ENCODE peak calls at places on chromosomes 1 and 21, in nine cellular contexts. One of them, this sample, is unnamed. For H3K4me1, the result is how much of the 10 kb centered on the place peaks cover.

GRCh38 chr21:16241021-16241420 is 511.2 kb downstream of the USP25 start:
- DNase-seq in colonic mucosa: no peak
- DNase-seq in psoas muscle: no peak
- DNase-seq in fibroblast of lung: no peak
- DNase-seq in hepatocyte: no peak
- DNase-seq in lower lobe of right lung: no peak
- DNase-seq in cardiac muscle cell: no peak
- DNase-seq in uterus: no peak
- DNase-seq in NT2/D1: no peak
- DNase-seq in this sample: no peak

GRCh38 chr21:45954271-45954670 is 27.3 kb upstream of the COL6A1 start:
- DNase-seq in colonic mucosa: no peak
- DNase-seq in psoas muscle: no peak
- DNase-seq in fibroblast of lung: no peak
- DNase-seq in hepatocyte: peak
- DNase-seq in lower lobe of right lung: no peak
- DNase-seq in cardiac muscle cell: peak
- DNase-seq in uterus: peak
- DNase-seq in NT2/D1: no peak
- DNase-seq in this sample: no peak

GRCh38 chr1:6007318-6008083 is 15.3 kb upstream of the NPHP4 start:
- DNase-seq in colonic mucosa: no peak
- DNase-seq in psoas muscle: no peak
- DNase-seq in fibroblast of lung: peak
- DNase-seq in hepatocyte: no peak
- DNase-seq in lower lobe of right lung: peak
- DNase-seq in cardiac muscle cell: no peak
- DNase-seq in uterus: no peak
- DNase-seq in NT2/D1: no peak
- DNase-seq in this sample: no peak

GRCh38 chr1:201268604-201269151 is 14.6 kb upstream of the PKP1 start:
- DNase-seq in colonic mucosa: no peak
- DNase-seq in psoas muscle: no peak
- DNase-seq in fibroblast of lung: peak
- DNase-seq in hepatocyte: peak
- DNase-seq in lower lobe of right lung: no peak
- DNase-seq in cardiac muscle cell: peak
- DNase-seq in uterus: peak
- DNase-seq in NT2/D1: no peak
- DNase-seq in this sample: no peak

GRCh38 chr1:159877695-159878444 is 15.4 kb upstream of the VSIG8 start:
- DNase-seq in colonic mucosa: no peak
- DNase-seq in psoas muscle: no peak
- DNase-seq in fibroblast of lung: no peak
- DNase-seq in hepatocyte: no peak
- DNase-seq in lower lobe of right lung: no peak
- DNase-seq in cardiac muscle cell: no peak
- DNase-seq in uterus: no peak
- DNase-seq in NT2/D1: no peak
- DNase-seq in this sample: no peak

GRCh38 chr1:109115685-109116084 is 1.8 kb downstream of the ELAPOR1 start:
- DNase-seq in colonic mucosa: no peak
- DNase-seq in psoas muscle: no peak
- DNase-seq in fibroblast of lung: no peak
- DNase-seq in hepatocyte: no peak
- DNase-seq in lower lobe of right lung: no peak
- DNase-seq in cardiac muscle cell: no peak
- DNase-seq in uterus: no peak
- DNase-seq in NT2/D1: no peak
- DNase-seq in this sample: no peak

GRCh38 chr1:151310986-151311385 is 16.2 kb downstream of the PI4KB start:
- DNase-seq in colonic mucosa: no peak
- DNase-seq in psoas muscle: no peak
- DNase-seq in fibroblast of lung: no peak
- DNase-seq in hepatocyte: no peak
- DNase-seq in lower lobe of right lung: no peak
- DNase-seq in cardiac muscle cell: no peak
- DNase-seq in uterus: peak
- DNase-seq in NT2/D1: no peak
- DNase-seq in this sample: no peak

GRCh38 chr1:26285366-26286063 is 5.6 kb downstream of the SH3BGRL3 start:
- DNase-seq in colonic mucosa: peak
- DNase-seq in psoas muscle: peak
- DNase-seq in fibroblast of lung: no peak
- DNase-seq in hepatocyte: no peak
- DNase-seq in lower lobe of right lung: no peak
- DNase-seq in cardiac muscle cell: peak
- DNase-seq in uterus: no peak
- DNase-seq in NT2/D1: peak
- DNase-seq in this sample: no peak

GRCh38 chr1:23616292-23616822 is 57.1 kb upstream of the ID3 start:
- DNase-seq in colonic mucosa: no peak
- DNase-seq in psoas muscle: no peak
- DNase-seq in fibroblast of lung: no peak
- DNase-seq in hepatocyte: no peak
- DNase-seq in lower lobe of right lung: no peak
- DNase-seq in cardiac muscle cell: no peak
- DNase-seq in uterus: no peak
- DNase-seq in NT2/D1: no peak
- DNase-seq in this sample: no peak

GRCh38 chr1:23617019-23617418 is 57.7 kb upstream of the ID3 start:
- DNase-seq in colonic mucosa: no peak
- DNase-seq in psoas muscle: no peak
- DNase-seq in fibroblast of lung: no peak
- DNase-seq in hepatocyte: no peak
- DNase-seq in lower lobe of right lung: no peak
- DNase-seq in cardiac muscle cell: no peak
- DNase-seq in uterus: no peak
- DNase-seq in NT2/D1: no peak
- DNase-seq in this sample: no peak

GRCh38 chr1:23615423-23615822 is 56.1 kb upstream of the ID3 start:
- DNase-seq in colonic mucosa: no peak
- DNase-seq in psoas muscle: no peak
- DNase-seq in fibroblast of lung: no peak
- DNase-seq in hepatocyte: no peak
- DNase-seq in lower lobe of right lung: no peak
- DNase-seq in cardiac muscle cell: no peak
- DNase-seq in uterus: no peak
- DNase-seq in NT2/D1: no peak
- DNase-seq in this sample: no peak

GRCh38 chr1:23614128-23614660 is 54.9 kb upstream of the ID3 start:
- DNase-seq in colonic mucosa: no peak
- DNase-seq in psoas muscle: no peak
- DNase-seq in fibroblast of lung: no peak
- DNase-seq in hepatocyte: no peak
- DNase-seq in lower lobe of right lung: no peak
- DNase-seq in cardiac muscle cell: no peak
- DNase-seq in uterus: no peak
- DNase-seq in NT2/D1: no peak
- DNase-seq in this sample: no peak

DNA sequence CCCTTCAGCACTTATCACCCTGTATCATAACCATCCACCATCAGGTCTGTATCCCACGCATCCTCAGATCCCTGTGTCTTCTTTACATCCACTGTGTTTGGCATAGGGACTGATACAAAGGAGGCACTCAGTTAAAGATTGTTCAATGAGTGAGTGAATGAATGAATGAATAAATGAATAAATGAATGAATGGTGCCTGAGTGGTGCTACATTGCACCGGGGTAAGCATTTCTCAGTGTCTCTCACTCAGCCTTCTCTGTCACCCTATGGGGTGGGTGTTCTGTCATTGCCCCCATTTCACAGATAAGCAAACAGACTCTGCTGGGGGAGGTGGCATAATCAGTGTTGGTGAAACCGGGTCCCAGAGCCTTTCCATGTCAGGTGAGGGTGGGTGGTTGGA is 56.6 kb upstream of the ID3 start:
- DNase-seq in colonic mucosa: no peak
- DNase-seq in psoas muscle: no peak
- DNase-seq in fibroblast of lung: no peak
- DNase-seq in hepatocyte: no peak
- DNase-seq in lower lobe of right lung: no peak
- DNase-seq in cardiac muscle cell: no peak
- DNase-seq in uterus: no peak
- DNase-seq in NT2/D1: no peak
- DNase-seq in this sample: no peak
- H3K4me1 ChIP-seq in colonic mucosa: under half
- H3K4me1 ChIP-seq in psoas muscle: under half
- H3K4me1 ChIP-seq in fibroblast of lung: under half
- H3K4me1 ChIP-seq in hepatocyte: under half
- H3K4me1 ChIP-seq in lower lobe of right lung: under half
- H3K4me1 ChIP-seq in cardiac muscle cell: under half
- H3K4me1 ChIP-seq in uterus: under half
- H3K4me1 ChIP-seq in NT2/D1: under half
- H3K4me1 ChIP-seq in this sample: half or more

GRCh38 chr1:230848235-230848634 is 20.1 kb downstream of the C1orf198 start:
- DNase-seq in colonic mucosa: no peak
- DNase-seq in psoas muscle: no peak
- DNase-seq in fibroblast of lung: no peak
- DNase-seq in hepatocyte: no peak
- DNase-seq in lower lobe of right lung: no peak
- DNase-seq in cardiac muscle cell: no peak
- DNase-seq in uterus: no peak
- DNase-seq in NT2/D1: no peak
- DNase-seq in this sample: no peak

GRCh38 chr1:230850547-230850946 is 17.8 kb downstream of the C1orf198 start:
- DNase-seq in colonic mucosa: no peak
- DNase-seq in psoas muscle: no peak
- DNase-seq in fibroblast of lung: no peak
- DNase-seq in hepatocyte: no peak
- DNase-seq in lower lobe of right lung: no peak
- DNase-seq in cardiac muscle cell: no peak
- DNase-seq in uterus: no peak
- DNase-seq in NT2/D1: no peak
- DNase-seq in this sample: no peak

GRCh38 chr1:230852959-230853358 is 15.4 kb downstream of the C1orf198 start:
- DNase-seq in colonic mucosa: no peak
- DNase-seq in psoas muscle: no peak
- DNase-seq in fibroblast of lung: no peak
- DNase-seq in hepatocyte: no peak
- DNase-seq in lower lobe of right lung: no peak
- DNase-seq in cardiac muscle cell: no peak
- DNase-seq in uterus: no peak
- DNase-seq in NT2/D1: no peak
- DNase-seq in this sample: no peak

GRCh38 chr1:230851291-230851691 is 17.0 kb downstream of the C1orf198 start:
- DNase-seq in colonic mucosa: no peak
- DNase-seq in psoas muscle: no peak
- DNase-seq in fibroblast of lung: peak
- DNase-seq in hepatocyte: peak
- DNase-seq in lower lobe of right lung: no peak
- DNase-seq in cardiac muscle cell: peak
- DNase-seq in uterus: no peak
- DNase-seq in NT2/D1: peak
- DNase-seq in this sample: no peak

DNA sequence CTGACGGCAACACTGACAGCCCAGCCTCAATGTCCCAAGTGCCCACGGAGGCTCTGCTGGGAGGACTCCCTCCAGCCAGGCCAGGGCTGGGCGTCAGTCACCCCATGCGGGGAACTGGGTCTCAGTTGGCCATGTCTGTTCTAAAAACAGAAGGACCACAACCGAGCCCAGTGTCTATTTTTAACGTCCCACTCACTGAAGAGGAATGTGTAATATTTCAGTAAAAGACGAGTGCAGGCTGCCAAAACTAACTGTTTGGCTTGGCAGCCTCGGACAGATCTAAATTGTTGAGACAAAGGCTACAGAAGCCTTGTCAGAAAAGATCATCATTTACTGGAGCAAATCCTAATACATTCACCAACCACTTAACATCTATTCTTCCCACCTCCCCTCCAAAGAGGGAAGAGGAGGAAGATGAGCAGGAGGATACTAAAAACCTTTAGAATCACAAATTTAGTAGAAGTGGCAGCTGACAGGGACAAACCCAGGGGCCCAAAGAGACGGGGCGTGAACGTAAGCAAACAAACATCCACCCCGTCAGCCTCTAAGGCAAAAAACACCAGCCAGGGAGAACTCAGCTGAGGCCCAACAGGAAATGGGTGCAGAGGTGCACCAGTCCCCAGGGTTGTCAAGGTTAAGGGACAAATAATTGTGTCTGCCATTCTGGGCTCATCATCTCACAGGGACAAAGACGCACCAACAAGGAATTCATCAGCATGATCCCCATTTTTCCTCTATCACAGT is 18.7 kb downstream of the C1orf198 start:
- DNase-seq in colonic mucosa: no peak
- DNase-seq in psoas muscle: peak
- DNase-seq in fibroblast of lung: peak
- DNase-seq in hepatocyte: peak
- DNase-seq in lower lobe of right lung: no peak
- DNase-seq in cardiac muscle cell: peak
- DNase-seq in uterus: peak
- DNase-seq in NT2/D1: no peak
- DNase-seq in this sample: no peak
- H3K4me1 ChIP-seq in colonic mucosa: under half
- H3K4me1 ChIP-seq in psoas muscle: half or more
- H3K4me1 ChIP-seq in fibroblast of lung: under half
- H3K4me1 ChIP-seq in hepatocyte: under half
- H3K4me1 ChIP-seq in lower lobe of right lung: half or more
- H3K4me1 ChIP-seq in cardiac muscle cell: under half
- H3K4me1 ChIP-seq in uterus: under half
- H3K4me1 ChIP-seq in NT2/D1: under half
- H3K4me1 ChIP-seq in this sample: under half

GRCh38 chr1:81312272-81312754 is 488.4 kb upstream of the ADGRL2 start:
- DNase-seq in colonic mucosa: no peak
- DNase-seq in psoas muscle: no peak
- DNase-seq in fibroblast of lung: no peak
- DNase-seq in hepatocyte: no peak
- DNase-seq in lower lobe of right lung: no peak
- DNase-seq in cardiac muscle cell: no peak
- DNase-seq in uterus: no peak
- DNase-seq in NT2/D1: peak
- DNase-seq in this sample: no peak
- H3K4me1 ChIP-seq in colonic mucosa: under half
- H3K4me1 ChIP-seq in psoas muscle: under half
- H3K4me1 ChIP-seq in fibroblast of lung: under half
- H3K4me1 ChIP-seq in hepatocyte: under half
- H3K4me1 ChIP-seq in lower lobe of right lung: under half
- H3K4me1 ChIP-seq in cardiac muscle cell: under half
- H3K4me1 ChIP-seq in uterus: under half
- H3K4me1 ChIP-seq in NT2/D1: under half
- H3K4me1 ChIP-seq in this sample: under half

DNA sequence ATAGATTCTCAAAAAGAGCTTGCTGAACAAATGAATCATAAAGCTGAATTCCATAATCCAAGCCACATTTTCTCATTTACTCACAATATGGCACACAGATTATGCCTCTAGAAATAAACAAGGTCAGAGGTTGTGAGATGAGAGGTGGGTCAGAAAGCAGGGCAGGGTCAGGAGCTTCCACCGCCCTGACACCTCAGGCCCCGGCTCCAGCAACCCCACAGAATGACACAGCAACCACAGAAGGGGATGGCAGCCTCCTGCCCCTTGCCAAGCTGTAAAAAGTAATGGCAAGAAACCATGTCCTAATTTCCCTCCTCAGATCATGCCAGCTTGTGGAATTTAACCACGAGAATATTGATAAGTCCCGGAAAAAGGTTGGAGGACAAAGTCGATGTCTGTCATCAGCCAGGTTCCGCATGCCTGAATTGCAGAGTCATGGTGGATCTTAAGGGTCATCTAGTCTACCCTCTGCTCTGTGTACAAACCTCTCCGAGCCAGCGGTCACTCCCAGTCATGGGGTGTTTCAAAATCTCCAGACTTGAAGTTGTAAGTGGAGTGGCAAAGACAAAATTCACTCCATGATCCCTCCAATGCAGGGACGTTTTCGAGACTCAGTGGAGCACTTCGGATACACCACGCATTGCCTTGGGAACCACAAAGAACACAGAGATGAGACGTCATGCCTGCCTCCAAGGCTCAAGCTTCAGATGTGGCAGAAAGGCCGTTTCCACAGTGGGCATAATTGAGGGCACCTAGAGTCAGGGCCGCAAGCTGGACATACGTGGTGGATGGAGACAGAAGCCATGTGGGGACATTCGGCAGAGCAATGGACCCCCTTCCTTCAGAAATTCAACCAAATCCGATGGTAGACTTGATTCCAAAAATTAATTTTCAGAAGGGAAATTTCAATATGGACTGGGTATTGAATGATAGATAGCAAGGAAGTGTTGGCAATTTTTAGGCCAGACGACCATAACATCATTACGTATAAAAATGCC is 254.0 kb downstream of the TOMM20 start:
- DNase-seq in colonic mucosa: no peak
- DNase-seq in psoas muscle: no peak
- DNase-seq in fibroblast of lung: no peak
- DNase-seq in hepatocyte: peak
- DNase-seq in lower lobe of right lung: peak
- DNase-seq in cardiac muscle cell: no peak
- DNase-seq in uterus: no peak
- DNase-seq in NT2/D1: no peak
- DNase-seq in this sample: no peak
- H3K4me1 ChIP-seq in colonic mucosa: under half
- H3K4me1 ChIP-seq in psoas muscle: under half
- H3K4me1 ChIP-seq in fibroblast of lung: under half
- H3K4me1 ChIP-seq in hepatocyte: under half
- H3K4me1 ChIP-seq in lower lobe of right lung: under half
- H3K4me1 ChIP-seq in cardiac muscle cell: under half
- H3K4me1 ChIP-seq in uterus: under half
- H3K4me1 ChIP-seq in NT2/D1: under half
- H3K4me1 ChIP-seq in this sample: under half

This sample was measured in CD8-positive, alpha-beta T cell.